ENCODE peak calls at places on chromosomes 5 and 9, in five cellular contexts. Z is colonic mucosa, C is endothelial cell of umbilical vein, M is HCT116, H is Karpas-422. L is an unnamed sample.

GRCh38 chr5:178413992-178414391 is 176.2 kb downstream of the COL23A1 start:
- DNase-seq in M (no peak), C (no peak), H (no peak), Z (no peak), L (no peak)

GRCh38 chr9:35940474-35941467 is 17.2 kb downstream of the OR2S2 start:
- DNase-seq in H (no peak), C (no peak), Z (peak; percentile 19), M (no peak), L (peak; percentile 28)

GRCh38 chr5:139806111-139806510 is 10.5 kb downstream of the PSD2 start:
- DNase-seq in Z (no peak), M (no peak), H (no peak), C (no peak), L (no peak)

GRCh38 chr5:20360243-20360642 is 372.2 kb upstream of the CDH18 start:
- DNase-seq in C (no peak), H (no peak), M (no peak), Z (no peak), L (no peak)

GRCh38 chr5:135376961-135377621 is 21.9 kb downstream of the MACROH2A1 start:
- DNase-seq in Z (no peak), C (peak; percentile 66), H (no peak), M (no peak), L (no peak)

GRCh38 chr9:557601-558201 is 283.8 kb upstream of the DMRT1 start:
- DNase-seq in Z (no peak), H (no peak), C (no peak), M (peak; percentile 41), L (no peak)

GRCh38 chr5:32753051-32753450 is 41.9 kb downstream of the NPR3 start:
- DNase-seq in C (no peak), Z (no peak), M (no peak), H (no peak), L (peak; percentile 92)

GRCh38 chr5:107563957-107564544 is 106.7 kb downstream of the EFNA5 start:
- DNase-seq in M (no peak), Z (no peak), C (no peak), H (no peak), L (no peak)

GRCh38 chr5:115586525-115587146 is 15.6 kb downstream of the TICAM2 start:
- DNase-seq in H (peak; percentile 71), M (no peak), C (peak; percentile 41), Z (no peak), L (peak; percentile 77)

GRCh38 chr9:106560540-106560939 is 302.4 kb upstream of the ZNF462 start:
- DNase-seq in M (no peak), Z (no peak), H (peak; percentile 43), C (no peak), L (no peak)

GRCh38 chr9:136177224-136177623 is 27.7 kb downstream of the LHX3 start:
- DNase-seq in C (no peak), M (no peak), H (no peak), Z (no peak), L (no peak)

GRCh38 chr5:76403963-76404693 is 1.0 kb downstream of the IQGAP2 start:
- DNase-seq in Z (peak; percentile 86), H (no peak), M (no peak), C (no peak), L (peak; percentile 11)

DNA sequence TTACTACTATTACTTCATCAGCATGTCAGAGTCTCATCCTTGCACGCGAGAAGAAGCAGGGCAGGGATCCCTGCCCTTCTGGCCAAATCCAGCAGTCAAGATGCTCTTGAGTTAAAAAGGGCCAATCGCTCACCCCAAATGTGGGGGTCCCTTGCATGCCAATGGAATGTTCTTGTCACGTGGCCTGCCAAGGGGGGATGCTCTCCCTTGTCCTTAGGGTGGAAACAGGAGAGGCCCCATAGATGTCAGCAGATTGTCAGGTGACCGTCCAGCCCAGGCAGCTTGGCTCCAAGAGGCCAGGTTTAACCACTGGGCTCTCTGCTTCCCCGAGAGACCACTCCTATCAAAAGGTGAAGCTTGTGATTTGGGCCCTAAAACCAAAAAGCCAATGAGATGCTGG is 25.3 kb upstream of the DUSP1 start:
- DNase-seq in M (no peak), H (no peak), Z (no peak), C (no peak), L (no peak)
- H3K9ac ChIP-seq in M (no peak overlapping the region), H (no peak overlapping the region), Z (no peak overlapping the region), C (no peak overlapping the region), L (peak overlapping the region; percentile 69)

DNA sequence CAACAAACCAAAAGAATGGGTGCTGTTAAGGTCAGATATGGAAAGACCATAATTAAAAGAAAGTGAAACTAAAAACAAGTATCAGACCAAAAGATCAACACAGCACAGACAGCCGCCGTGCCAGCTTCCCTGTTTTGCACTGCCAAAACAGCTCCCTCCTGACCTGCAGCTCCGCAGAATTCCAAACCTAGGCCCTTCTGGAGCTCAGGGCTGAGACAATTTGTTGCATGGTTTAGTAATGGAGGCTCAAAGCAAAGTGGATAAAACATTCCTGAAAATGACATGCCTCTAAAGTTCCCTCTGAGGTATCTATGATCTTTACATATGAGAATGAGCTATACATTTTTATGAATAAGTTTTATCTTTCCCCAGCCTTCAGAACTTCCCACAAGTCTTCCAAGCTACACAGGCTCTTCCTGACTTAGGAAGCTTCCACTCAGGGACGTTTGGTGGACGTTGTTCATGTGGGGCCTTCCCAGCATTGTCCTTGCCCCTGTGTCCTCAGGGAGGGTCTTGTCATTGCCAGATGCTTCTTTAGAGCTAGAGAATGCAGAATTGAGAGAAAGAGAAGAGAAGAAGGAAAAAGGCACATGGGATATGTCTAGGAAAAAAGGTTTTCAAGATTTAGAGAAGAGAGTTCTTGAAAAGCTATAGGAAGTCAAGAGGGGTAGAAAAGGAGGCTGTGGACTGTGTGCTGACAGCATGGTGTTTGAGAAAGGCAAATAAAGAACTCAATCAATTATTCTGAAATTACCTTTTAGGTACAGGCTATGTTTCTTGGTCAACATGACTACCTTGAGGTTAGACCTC is 28.4 kb upstream of the SSBP2 start:
- DNase-seq in Z (peak; percentile 58), C (peak; percentile 74), H (peak; percentile 63), M (no peak), L (peak; percentile 66)
- H3K9ac ChIP-seq in Z (peak overlapping the region; percentile 66), C (peak overlapping the region; percentile 51), H (peak overlapping the region; percentile 55), M (no peak overlapping the region), L (peak overlapping the region; percentile 70)

GRCh38 chr9:110750272-110750671 is 81.7 kb downstream of the MUSK start:
- DNase-seq in Z (peak; percentile 26), H (no peak), M (no peak), C (no peak), L (peak; percentile 41)

GRCh38 chr9:110748251-110748893 is 79.8 kb downstream of the MUSK start:
- DNase-seq in Z (no peak), C (peak; percentile 42), H (no peak), M (no peak), L (no peak)

GRCh38 chr9:110753734-110754231 is 85.2 kb downstream of the MUSK start:
- DNase-seq in Z (no peak), C (no peak), H (no peak), M (no peak), L (peak; percentile 74)

GRCh38 chr9:110755179-110755578 is 86.6 kb downstream of the MUSK start:
- DNase-seq in H (no peak), C (no peak), M (no peak), Z (no peak), L (no peak)

DNA sequence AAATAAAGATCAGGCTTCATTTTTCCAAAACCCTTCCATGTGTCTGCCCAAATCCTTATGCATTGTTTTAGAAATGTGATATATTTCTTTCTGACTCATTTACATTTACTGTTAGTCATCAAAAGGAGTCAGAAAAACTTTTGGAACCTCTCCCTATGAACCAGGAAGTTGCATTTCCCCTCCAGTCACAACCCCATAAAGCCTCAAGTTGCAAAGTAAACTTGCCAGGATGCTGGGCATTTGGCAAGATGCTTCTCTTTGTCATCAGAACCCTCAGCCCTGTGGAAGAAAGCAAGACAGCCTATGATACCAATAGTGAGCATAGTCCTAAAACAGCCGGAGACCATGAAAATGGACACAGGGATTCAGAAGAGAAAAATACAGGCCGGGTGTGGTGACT is 84.2 kb downstream of the MUSK start:
- DNase-seq in H (no peak), C (peak; percentile 89), M (peak; percentile 64), Z (no peak), L (peak; percentile 96)
- H3K9ac ChIP-seq in H (no peak overlapping the region), C (no peak overlapping the region), M (no peak overlapping the region), Z (no peak overlapping the region), L (no peak overlapping the region)

DNA sequence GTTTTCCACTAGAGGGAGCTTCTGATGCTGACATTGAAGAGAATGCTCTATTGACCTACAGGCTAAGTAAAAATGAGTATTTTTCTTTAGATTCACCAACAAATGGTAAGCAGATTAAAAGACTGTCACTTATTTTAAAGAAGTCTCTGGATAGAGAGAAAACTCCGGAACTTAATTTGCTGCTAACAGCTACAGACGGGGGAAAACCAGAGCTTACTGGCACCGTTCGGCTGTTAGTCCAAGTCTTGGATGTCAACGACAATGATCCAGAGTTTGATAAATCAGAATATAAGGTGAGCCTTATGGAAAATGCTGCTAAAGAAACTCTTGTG is 764 bp downstream of the PCDHA11 start:
- DNase-seq in M (peak; percentile 10), Z (no peak), H (no peak), C (no peak), L (no peak)
- H3K9ac ChIP-seq in M (no peak overlapping the region), Z (no peak overlapping the region), H (no peak overlapping the region), C (no peak overlapping the region), L (no peak overlapping the region)

GRCh38 chr5:141564216-141564692 is 54.5 kb downstream of the DIAPH1 start:
- DNase-seq in Z (peak; percentile 82), M (peak; percentile 95), C (peak; percentile 94), H (peak; percentile 96), L (peak; percentile 93)
- H3K9ac ChIP-seq in Z (peak overlapping the region; percentile 10), M (peak overlapping the region; percentile 42), C (peak overlapping the region; percentile 17), H (no peak overlapping the region), L (peak overlapping the region; percentile 37)

GRCh38 chr9:88044200-88044599 is 69.9 kb upstream of the CDK20 start:
- DNase-seq in C (no peak), Z (no peak), H (no peak), M (no peak), L (no peak)
- H3K9ac ChIP-seq in C (no peak overlapping the region), Z (no peak overlapping the region), H (no peak overlapping the region), M (no peak overlapping the region), L (no peak overlapping the region)

GRCh38 chr9:105258225-105258737 is 13.8 kb downstream of the SLC44A1 start:
- DNase-seq in H (no peak), Z (peak; percentile 63), M (no peak), C (peak; percentile 47), L (no peak)
- H3K9ac ChIP-seq in H (no peak overlapping the region), Z (peak overlapping the region; percentile 55), M (no peak overlapping the region), C (no peak overlapping the region), L (no peak overlapping the region)

GRCh38 chr5:158746979-158747378 is 352.7 kb downstream of the EBF1 start:
- DNase-seq in C (no peak), M (no peak), Z (no peak), H (no peak), L (peak; percentile 79)
- H3K9ac ChIP-seq in C (no peak overlapping the region), M (no peak overlapping the region), Z (no peak overlapping the region), H (no peak overlapping the region), L (no peak overlapping the region)

DNA sequence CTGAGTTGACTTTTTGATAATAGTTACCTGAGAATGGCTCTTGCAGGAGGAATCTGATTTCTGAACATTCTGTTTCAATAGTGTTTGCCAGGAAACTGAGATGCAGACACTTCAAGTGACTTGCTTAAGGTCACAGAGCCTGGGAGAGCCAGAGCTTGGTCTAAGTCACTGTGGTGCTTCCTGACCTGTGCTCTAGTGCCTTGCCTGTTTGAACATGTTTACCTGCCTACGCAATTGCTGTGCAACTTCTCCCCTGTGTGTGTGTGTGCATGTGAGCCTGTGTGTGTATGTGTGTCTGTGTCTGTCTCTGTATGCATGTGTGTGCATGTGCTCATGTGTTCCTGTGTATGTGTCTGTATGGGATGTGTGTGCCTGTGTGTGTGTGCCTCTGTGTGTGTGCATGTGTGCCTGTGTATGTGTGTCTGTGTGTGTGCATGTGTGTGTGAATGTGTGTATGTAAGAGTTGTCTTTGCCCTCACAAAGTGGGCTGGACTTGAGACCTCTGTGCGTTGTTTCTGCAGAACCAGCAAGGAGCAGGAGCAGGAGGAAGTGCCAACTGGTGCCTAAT is 185.8 kb downstream of the GADD45G start:
- DNase-seq in Z (no peak), M (no peak), H (no peak), C (no peak), L (no peak)
- H3K9ac ChIP-seq in Z (no peak overlapping the region), M (no peak overlapping the region), H (no peak overlapping the region), C (no peak overlapping the region), L (no peak overlapping the region)